ENCODE peak calls at places on chromosomes 5 and 9, in ten cellular contexts. One of them, this sample, is unnamed.

GRCh38 chr5:149370878-149371277 is 8.2 kb downstream of the IL17B start:
- DNase-seq in H1: no peak
- DNase-seq in HL-60: no peak
- DNase-seq in endothelial cell of umbilical vein: no peak
- DNase-seq in SK-N-SH: no peak
- DNase-seq in transverse colon: peak; percentile 7
- DNase-seq in HepG2: no peak
- DNase-seq in GM23338: no peak
- DNase-seq in GM12891: no peak
- DNase-seq in HCT116: no peak
- DNase-seq in this sample: no peak

GRCh38 chr9:118896356-118897000 is 472.8 kb downstream of the BRINP1 start:
- DNase-seq in HCT116: no peak
- DNase-seq in GM23338: no peak
- DNase-seq in H1: no peak
- DNase-seq in HL-60: no peak
- DNase-seq in HepG2: no peak
- DNase-seq in GM12891: no peak
- DNase-seq in endothelial cell of umbilical vein: no peak
- DNase-seq in transverse colon: no peak
- DNase-seq in SK-N-SH: peak; percentile 33
- DNase-seq in this sample: no peak

GRCh38 chr9:1927546-1927945 is 87.6 kb upstream of the SMARCA2 start:
- DNase-seq in HepG2: no peak
- DNase-seq in HCT116: no peak
- DNase-seq in HL-60: no peak
- DNase-seq in H1: no peak
- DNase-seq in SK-N-SH: no peak
- DNase-seq in GM12891: no peak
- DNase-seq in GM23338: no peak
- DNase-seq in transverse colon: no peak
- DNase-seq in endothelial cell of umbilical vein: no peak
- DNase-seq in this sample: no peak

GRCh38 chr9:79279356-79279755 is 292.4 kb upstream of the TLE4 start:
- DNase-seq in GM23338: no peak
- DNase-seq in GM12891: no peak
- DNase-seq in HL-60: no peak
- DNase-seq in HepG2: no peak
- DNase-seq in SK-N-SH: no peak
- DNase-seq in endothelial cell of umbilical vein: no peak
- DNase-seq in H1: no peak
- DNase-seq in transverse colon: no peak
- DNase-seq in HCT116: no peak
- DNase-seq in this sample: no peak

GRCh38 chr5:82597437-82597836 is 319.3 kb upstream of the RPS23 start:
- DNase-seq in H1: no peak
- DNase-seq in GM23338: peak; percentile 67
- DNase-seq in HepG2: no peak
- DNase-seq in SK-N-SH: no peak
- DNase-seq in HL-60: no peak
- DNase-seq in GM12891: no peak
- DNase-seq in transverse colon: no peak
- DNase-seq in endothelial cell of umbilical vein: no peak
- DNase-seq in HCT116: peak; percentile 29
- DNase-seq in this sample: no peak

GRCh38 chr5:179143446-179143845 is 83.3 kb downstream of the ZNF354C start:
- DNase-seq in transverse colon: no peak
- DNase-seq in HCT116: peak; percentile 36
- DNase-seq in H1: peak; percentile 67
- DNase-seq in HepG2: peak; percentile 32
- DNase-seq in SK-N-SH: no peak
- DNase-seq in HL-60: no peak
- DNase-seq in GM23338: peak; percentile 79
- DNase-seq in endothelial cell of umbilical vein: no peak
- DNase-seq in GM12891: no peak
- DNase-seq in this sample: no peak

GRCh38 chr5:61673007-61673735 is 341.1 kb downstream of the ZSWIM6 start:
- DNase-seq in HL-60: no peak
- DNase-seq in endothelial cell of umbilical vein: peak; percentile 28
- DNase-seq in transverse colon: peak; percentile 76
- DNase-seq in HepG2: no peak
- DNase-seq in SK-N-SH: no peak
- DNase-seq in GM23338: no peak
- DNase-seq in HCT116: peak; percentile 12
- DNase-seq in GM12891: no peak
- DNase-seq in H1: no peak
- DNase-seq in this sample: no peak

GRCh38 chr5:72956324-72957140 is 691 bp downstream of the FCHO2 start:
- DNase-seq in H1: no peak
- DNase-seq in GM23338: peak; percentile 53
- DNase-seq in HCT116: no peak
- DNase-seq in endothelial cell of umbilical vein: peak; percentile 70
- DNase-seq in HepG2: peak; percentile 29
- DNase-seq in transverse colon: peak; percentile 51
- DNase-seq in HL-60: no peak
- DNase-seq in SK-N-SH: peak; percentile 88
- DNase-seq in GM12891: peak; percentile 33
- DNase-seq in this sample: peak; percentile 85

GRCh38 chr5:164027738-164028137 is 522.3 kb downstream of the MAT2B start:
- DNase-seq in endothelial cell of umbilical vein: peak; percentile 41
- DNase-seq in transverse colon: no peak
- DNase-seq in H1: no peak
- DNase-seq in GM23338: no peak
- DNase-seq in HCT116: no peak
- DNase-seq in HepG2: no peak
- DNase-seq in SK-N-SH: no peak
- DNase-seq in HL-60: no peak
- DNase-seq in GM12891: no peak
- DNase-seq in this sample: no peak

DNA sequence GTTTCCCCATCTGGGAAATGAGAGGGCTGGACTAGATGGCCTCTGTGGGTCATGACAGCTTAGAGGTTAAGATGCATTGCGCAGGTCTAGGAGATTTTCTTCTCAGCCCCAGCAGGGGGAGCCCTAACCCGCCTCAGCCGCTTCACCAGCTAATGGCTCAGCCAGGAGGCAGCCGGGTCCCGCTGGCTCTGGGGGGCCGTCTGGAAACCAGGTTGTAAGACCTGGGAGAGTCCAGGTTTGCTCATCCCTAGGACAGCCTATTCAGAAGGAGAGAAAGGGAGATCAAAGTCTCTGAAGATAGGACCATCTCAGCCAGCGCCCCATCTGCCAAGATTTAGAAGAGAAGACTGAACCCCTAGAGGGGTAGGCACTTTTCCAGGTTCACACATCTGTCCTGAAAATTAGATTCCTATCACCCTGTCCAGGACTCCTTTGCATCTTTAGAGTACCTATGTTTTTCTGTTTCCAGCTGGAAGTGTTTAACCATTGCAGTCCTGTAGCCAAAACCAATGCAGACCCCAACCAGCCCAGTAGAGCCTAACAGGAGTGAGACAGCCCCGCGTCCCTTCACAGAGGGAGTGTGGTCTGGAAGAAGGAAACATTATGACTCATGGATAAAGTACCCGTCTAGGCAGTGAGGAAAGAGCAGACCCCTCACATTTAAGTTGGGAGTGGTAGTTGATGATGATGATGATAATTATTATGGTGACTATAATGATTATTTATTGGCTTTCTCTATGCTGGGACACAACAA is 27.5 kb downstream of the SPARC start:
- DNase-seq in GM12891: peak; percentile 44
- DNase-seq in GM23338: peak; percentile 88
- DNase-seq in transverse colon: peak; percentile 85
- DNase-seq in endothelial cell of umbilical vein: peak; percentile 84
- DNase-seq in HepG2: peak; percentile 57
- DNase-seq in SK-N-SH: peak; percentile 81
- DNase-seq in HL-60: peak; percentile 63
- DNase-seq in H1: peak; percentile 77
- DNase-seq in HCT116: peak; percentile 70
- DNase-seq in this sample: peak; percentile 93
- TF ChIP-seq POLR2AphosphoS5 in GM12891: no peak
- TF ChIP-seq POLR2AphosphoS5 in GM23338: no peak
- TF ChIP-seq POLR2AphosphoS5 in transverse colon: no peak
- TF ChIP-seq POLR2AphosphoS5 in endothelial cell of umbilical vein: peak; percentile 37
- TF ChIP-seq POLR2AphosphoS5 in HepG2: no peak
- TF ChIP-seq POLR2AphosphoS5 in SK-N-SH: no peak
- TF ChIP-seq POLR2AphosphoS5 in HL-60: no peak
- TF ChIP-seq POLR2AphosphoS5 in H1: no peak
- TF ChIP-seq POLR2AphosphoS5 in HCT116: no peak
- TF ChIP-seq POLR2AphosphoS5 in this sample: no peak

GRCh38 chr9:131277673-131278420 is 1.5 kb upstream of the FAM78A start:
- DNase-seq in H1: peak; percentile 46
- DNase-seq in GM12891: peak; percentile 85
- DNase-seq in SK-N-SH: peak; percentile 99
- DNase-seq in HL-60: peak; percentile 63
- DNase-seq in endothelial cell of umbilical vein: peak; percentile 86
- DNase-seq in HCT116: peak; percentile 35
- DNase-seq in HepG2: peak; percentile 43
- DNase-seq in transverse colon: peak; percentile 80
- DNase-seq in GM23338: peak; percentile 96
- DNase-seq in this sample: peak; percentile 85
- TF ChIP-seq POLR2AphosphoS5 in H1: no peak
- TF ChIP-seq POLR2AphosphoS5 in GM12891: no peak
- TF ChIP-seq POLR2AphosphoS5 in SK-N-SH: no peak
- TF ChIP-seq POLR2AphosphoS5 in HL-60: no peak
- TF ChIP-seq POLR2AphosphoS5 in endothelial cell of umbilical vein: no peak
- TF ChIP-seq POLR2AphosphoS5 in HCT116: peak; percentile 27
- TF ChIP-seq POLR2AphosphoS5 in HepG2: no peak
- TF ChIP-seq POLR2AphosphoS5 in transverse colon: no peak
- TF ChIP-seq POLR2AphosphoS5 in GM23338: peak; percentile 45
- TF ChIP-seq POLR2AphosphoS5 in this sample: no peak

DNA sequence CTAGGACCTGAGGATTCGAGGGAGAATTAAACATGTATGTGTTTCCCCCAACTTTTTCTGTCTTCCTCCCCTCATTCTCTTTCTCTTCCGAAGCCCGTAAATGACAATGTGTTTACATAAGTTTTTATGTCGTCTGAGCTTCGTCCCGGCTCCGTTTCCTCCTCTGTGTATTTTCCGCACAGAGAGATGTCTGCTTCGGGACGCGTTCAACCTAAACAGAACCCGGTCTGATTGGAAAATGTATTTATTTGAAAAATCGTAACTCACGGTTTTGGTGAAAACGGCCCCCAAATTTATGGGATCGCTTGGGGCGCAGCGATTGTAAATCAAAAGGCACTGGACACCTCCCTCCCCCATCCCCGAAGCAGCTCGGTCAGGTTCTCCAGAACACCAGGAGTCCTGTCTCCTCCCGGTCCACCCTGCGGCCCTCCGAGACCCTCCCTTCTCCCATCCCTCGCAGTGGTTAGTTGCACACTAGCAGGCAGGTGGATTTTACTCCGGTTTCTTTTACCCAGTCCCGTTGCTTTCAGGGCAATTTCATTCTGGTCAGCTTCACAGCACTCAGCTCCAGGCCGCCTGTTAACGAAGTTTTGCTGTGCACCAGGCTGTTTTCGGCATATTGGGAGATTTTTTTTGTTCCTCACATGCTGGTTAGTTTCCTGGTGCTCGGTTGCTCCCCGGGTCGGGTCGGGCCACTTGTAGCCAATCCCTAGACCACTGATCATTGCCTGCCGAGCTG is 5.8 kb upstream of the HAND1 start:
- DNase-seq in GM23338: peak; percentile 58
- DNase-seq in HL-60: no peak
- DNase-seq in H1: no peak
- DNase-seq in HCT116: no peak
- DNase-seq in HepG2: no peak
- DNase-seq in GM12891: no peak
- DNase-seq in SK-N-SH: no peak
- DNase-seq in transverse colon: no peak
- DNase-seq in endothelial cell of umbilical vein: no peak
- DNase-seq in this sample: peak; percentile 67
- TF ChIP-seq POLR2AphosphoS5 in GM23338: no peak
- TF ChIP-seq POLR2AphosphoS5 in HL-60: no peak
- TF ChIP-seq POLR2AphosphoS5 in H1: no peak
- TF ChIP-seq POLR2AphosphoS5 in HCT116: no peak
- TF ChIP-seq POLR2AphosphoS5 in HepG2: no peak
- TF ChIP-seq POLR2AphosphoS5 in GM12891: no peak
- TF ChIP-seq POLR2AphosphoS5 in SK-N-SH: no peak
- TF ChIP-seq POLR2AphosphoS5 in transverse colon: no peak
- TF ChIP-seq POLR2AphosphoS5 in endothelial cell of umbilical vein: no peak
- TF ChIP-seq POLR2AphosphoS5 in this sample: no peak

GRCh38 chr5:55441954-55442353 is 92.8 kb downstream of the PLPP1 start:
- DNase-seq in HL-60: no peak
- DNase-seq in SK-N-SH: no peak
- DNase-seq in GM23338: no peak
- DNase-seq in GM12891: no peak
- DNase-seq in transverse colon: no peak
- DNase-seq in HepG2: no peak
- DNase-seq in endothelial cell of umbilical vein: no peak
- DNase-seq in HCT116: no peak
- DNase-seq in H1: no peak
- DNase-seq in this sample: no peak

GRCh38 chr5:55437859-55438206 is 96.9 kb downstream of the PLPP1 start:
- DNase-seq in GM12891: no peak
- DNase-seq in HepG2: no peak
- DNase-seq in transverse colon: no peak
- DNase-seq in H1: no peak
- DNase-seq in HL-60: no peak
- DNase-seq in SK-N-SH: no peak
- DNase-seq in GM23338: no peak
- DNase-seq in HCT116: no peak
- DNase-seq in endothelial cell of umbilical vein: no peak
- DNase-seq in this sample: no peak

GRCh38 chr5:55438931-55439477 is 95.8 kb downstream of the PLPP1 start:
- DNase-seq in H1: peak; percentile 15
- DNase-seq in HL-60: no peak
- DNase-seq in endothelial cell of umbilical vein: no peak
- DNase-seq in HCT116: no peak
- DNase-seq in transverse colon: peak; percentile 23
- DNase-seq in HepG2: peak; percentile 20
- DNase-seq in GM12891: no peak
- DNase-seq in GM23338: peak; percentile 53
- DNase-seq in SK-N-SH: no peak
- DNase-seq in this sample: no peak

GRCh38 chr5:55440188-55440646 is 94.5 kb downstream of the PLPP1 start:
- DNase-seq in H1: no peak
- DNase-seq in HL-60: no peak
- DNase-seq in HepG2: no peak
- DNase-seq in HCT116: no peak
- DNase-seq in endothelial cell of umbilical vein: no peak
- DNase-seq in transverse colon: no peak
- DNase-seq in GM23338: peak; percentile 43
- DNase-seq in SK-N-SH: peak; percentile 30
- DNase-seq in GM12891: no peak
- DNase-seq in this sample: no peak

DNA sequence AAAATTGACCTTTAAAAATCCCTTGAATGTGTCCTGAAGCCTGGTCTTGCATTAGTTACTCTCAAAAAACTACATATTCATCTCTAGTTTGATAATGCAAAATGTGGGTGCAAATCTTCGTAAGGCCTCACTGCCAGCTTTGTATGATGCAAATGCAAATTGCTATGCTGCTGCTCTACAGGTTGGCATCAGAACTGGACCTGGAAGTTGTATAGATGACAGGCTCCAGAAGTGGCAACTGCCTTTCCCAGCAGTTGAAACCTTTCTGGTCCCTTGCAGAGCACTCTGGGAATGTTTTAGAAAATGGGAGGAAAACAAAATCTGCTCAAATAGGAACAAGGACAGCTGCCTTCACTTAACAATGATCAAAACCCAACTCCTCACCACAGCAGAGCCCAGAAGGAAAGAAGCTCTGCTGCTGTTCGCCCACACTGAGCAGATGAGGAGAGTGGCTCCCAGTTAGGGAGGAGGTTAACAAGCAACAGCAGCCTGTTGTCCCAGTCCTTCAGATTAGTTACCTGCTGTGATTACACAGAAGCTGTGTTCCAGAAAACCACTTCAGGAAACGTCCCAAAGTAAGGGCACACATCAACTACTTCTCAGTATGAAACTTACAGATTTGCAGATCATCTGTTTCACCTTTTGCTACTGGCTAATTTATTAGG is 93.5 kb downstream of the PLPP1 start:
- DNase-seq in transverse colon: no peak
- DNase-seq in GM23338: peak; percentile 22
- DNase-seq in SK-N-SH: no peak
- DNase-seq in endothelial cell of umbilical vein: no peak
- DNase-seq in H1: no peak
- DNase-seq in HL-60: no peak
- DNase-seq in HCT116: no peak
- DNase-seq in GM12891: no peak
- DNase-seq in HepG2: no peak
- DNase-seq in this sample: no peak
- TF ChIP-seq POLR2AphosphoS5 in transverse colon: no peak
- TF ChIP-seq POLR2AphosphoS5 in GM23338: no peak
- TF ChIP-seq POLR2AphosphoS5 in SK-N-SH: no peak
- TF ChIP-seq POLR2AphosphoS5 in endothelial cell of umbilical vein: no peak
- TF ChIP-seq POLR2AphosphoS5 in H1: no peak
- TF ChIP-seq POLR2AphosphoS5 in HL-60: no peak
- TF ChIP-seq POLR2AphosphoS5 in HCT116: no peak
- TF ChIP-seq POLR2AphosphoS5 in GM12891: no peak
- TF ChIP-seq POLR2AphosphoS5 in HepG2: no peak
- TF ChIP-seq POLR2AphosphoS5 in this sample: no peak